ENCODE peak calls at places on chromosomes 2 and 18, in four cellular contexts. One of them, this sample, is unnamed.

GRCh38 chr2:17793293-17793692 is 23.0 kb upstream of the MSGN1 start:
- DNase-seq in pancreas: no peak
- DNase-seq in neural progenitor cell: no peak
- DNase-seq in adrenal gland: no peak
- DNase-seq in this sample: no peak

GRCh38 chr18:8623549-8624106 is 14.4 kb downstream of the RAB12 start:
- DNase-seq in pancreas: no peak
- DNase-seq in neural progenitor cell: no peak
- DNase-seq in adrenal gland: peak
- DNase-seq in this sample: no peak

GRCh38 chr2:239399404-239399999 is 1.3 kb downstream of the HDAC4 start:
- DNase-seq in pancreas: peak
- DNase-seq in neural progenitor cell: peak
- DNase-seq in adrenal gland: peak
- DNase-seq in this sample: no peak

GRCh38 chr2:160582481-160583161 is 89.0 kb upstream of the RBMS1 start:
- DNase-seq in pancreas: no peak
- DNase-seq in neural progenitor cell: peak
- DNase-seq in adrenal gland: peak
- DNase-seq in this sample: no peak

GRCh38 chr2:207950761-207951114 is 74.6 kb downstream of the PLEKHM3 start:
- DNase-seq in pancreas: no peak
- DNase-seq in neural progenitor cell: no peak
- DNase-seq in adrenal gland: no peak
- DNase-seq in this sample: no peak

GRCh38 chr2:100655446-100655845 is 92.7 kb downstream of the PDCL3 start:
- DNase-seq in pancreas: no peak
- DNase-seq in neural progenitor cell: no peak
- DNase-seq in adrenal gland: no peak
- DNase-seq in this sample: no peak

GRCh38 chr2:10036095-10036879 is 7.1 kb upstream of the KLF11 start:
- DNase-seq in pancreas: peak
- DNase-seq in neural progenitor cell: peak
- DNase-seq in adrenal gland: peak
- DNase-seq in this sample: peak

GRCh38 chr2:85435986-85436835 is 17.7 kb downstream of the SH2D6 start:
- DNase-seq in pancreas: no peak
- DNase-seq in neural progenitor cell: no peak
- DNase-seq in adrenal gland: no peak
- DNase-seq in this sample: no peak

GRCh38 chr2:166568409-166568808 is 74.4 kb upstream of the SCN7A start:
- DNase-seq in pancreas: no peak
- DNase-seq in neural progenitor cell: no peak
- DNase-seq in adrenal gland: no peak
- DNase-seq in this sample: no peak

GRCh38 chr2:241507430-241508239 is 749 bp downstream of the STK25 start:
- DNase-seq in pancreas: peak
- DNase-seq in neural progenitor cell: peak
- DNase-seq in adrenal gland: peak
- DNase-seq in this sample: peak

GRCh38 chr2:104820126-104820525 is 33.8 kb upstream of the POU3F3 start:
- DNase-seq in pancreas: no peak
- DNase-seq in neural progenitor cell: no peak
- DNase-seq in adrenal gland: no peak
- DNase-seq in this sample: no peak

GRCh38 chr18:63320041-63320689 is 596 bp upstream of the BCL2 start:
- DNase-seq in pancreas: peak
- DNase-seq in neural progenitor cell: peak
- DNase-seq in adrenal gland: peak
- DNase-seq in this sample: peak

GRCh38 chr2:70684846-70685622 is 83.0 kb downstream of the ADD2 start:
- DNase-seq in pancreas: no peak
- DNase-seq in neural progenitor cell: no peak
- DNase-seq in adrenal gland: no peak
- DNase-seq in this sample: no peak

GRCh38 chr2:238654479-238654878 is 193.4 kb upstream of the TWIST2 start:
- DNase-seq in pancreas: no peak
- DNase-seq in neural progenitor cell: no peak
- DNase-seq in adrenal gland: no peak
- DNase-seq in this sample: no peak

GRCh38 chr18:74064510-74064909 is 83.1 kb downstream of the FBXO15 start:
- DNase-seq in pancreas: no peak
- DNase-seq in neural progenitor cell: no peak
- DNase-seq in adrenal gland: no peak
- DNase-seq in this sample: peak

GRCh38 chr2:224261316-224261715 is 140.6 kb downstream of the FAM124B start:
- DNase-seq in pancreas: no peak
- DNase-seq in neural progenitor cell: no peak
- DNase-seq in adrenal gland: no peak
- DNase-seq in this sample: no peak

GRCh38 chr2:106057206-106057605 is 136.9 kb downstream of the UXS1 start:
- DNase-seq in pancreas: no peak
- DNase-seq in neural progenitor cell: no peak
- DNase-seq in adrenal gland: no peak
- DNase-seq in this sample: no peak

GRCh38 chr2:41127351-41127750 is 675.5 kb upstream of the SLC8A1 start:
- DNase-seq in pancreas: no peak
- DNase-seq in neural progenitor cell: no peak
- DNase-seq in adrenal gland: no peak
- DNase-seq in this sample: no peak

GRCh38 chr2:71173096-71173495 is 42.7 kb downstream of the MPHOSPH10 start:
- DNase-seq in pancreas: no peak
- DNase-seq in neural progenitor cell: no peak
- DNase-seq in adrenal gland: no peak
- DNase-seq in this sample: no peak

GRCh38 chr2:127624321-127625145 is 21.4 kb upstream of the GPR17 start:
- DNase-seq in pancreas: no peak
- DNase-seq in neural progenitor cell: no peak
- DNase-seq in adrenal gland: no peak
- DNase-seq in this sample: no peak

GRCh38 chr2:30293303-30293912 is 62.1 kb downstream of the LBH start:
- DNase-seq in pancreas: no peak
- DNase-seq in neural progenitor cell: no peak
- DNase-seq in adrenal gland: peak
- DNase-seq in this sample: peak

GRCh38 chr2:110867078-110867477 is 134.7 kb downstream of the ACOXL start:
- DNase-seq in pancreas: no peak
- DNase-seq in neural progenitor cell: no peak
- DNase-seq in adrenal gland: no peak
- DNase-seq in this sample: no peak

GRCh38 chr2:160411167-160411566 is 82.4 kb downstream of the RBMS1 start:
- DNase-seq in pancreas: no peak
- DNase-seq in neural progenitor cell: no peak
- DNase-seq in adrenal gland: peak
- DNase-seq in this sample: no peak

GRCh38 chr18:60599995-60600394 is 227.4 kb upstream of the MC4R start:
- DNase-seq in pancreas: no peak
- DNase-seq in neural progenitor cell: no peak
- DNase-seq in adrenal gland: no peak
- DNase-seq in this sample: no peak

GRCh38 chr2:23433282-23433681 is 48.3 kb downstream of the KLHL29 start:
- DNase-seq in pancreas: no peak
- DNase-seq in neural progenitor cell: no peak
- DNase-seq in adrenal gland: no peak
- DNase-seq in this sample: no peak

GRCh38 chr18:48186084-48186798 is 222.9 kb downstream of the ZBTB7C start:
- DNase-seq in pancreas: no peak
- DNase-seq in neural progenitor cell: peak
- DNase-seq in adrenal gland: peak
- DNase-seq in this sample: no peak

GRCh38 chr2:7018261-7018701 is 101.1 kb downstream of the RNF144A start:
- DNase-seq in pancreas: no peak
- DNase-seq in neural progenitor cell: no peak
- DNase-seq in adrenal gland: no peak
- DNase-seq in this sample: no peak

GRCh38 chr2:7015007-7015950 is 98.1 kb downstream of the RNF144A start:
- DNase-seq in pancreas: no peak
- DNase-seq in neural progenitor cell: no peak
- DNase-seq in adrenal gland: no peak
- DNase-seq in this sample: no peak

GRCh38 chr2:7017621-7018260 is 100.5 kb downstream of the RNF144A start:
- DNase-seq in pancreas: no peak
- DNase-seq in neural progenitor cell: no peak
- DNase-seq in adrenal gland: peak
- DNase-seq in this sample: no peak

GRCh38 chr2:7016120-7016519 is 98.9 kb downstream of the RNF144A start:
- DNase-seq in pancreas: no peak
- DNase-seq in neural progenitor cell: no peak
- DNase-seq in adrenal gland: no peak
- DNase-seq in this sample: no peak

GRCh38 chr2:7016884-7017283 is 99.7 kb downstream of the RNF144A start:
- DNase-seq in pancreas: no peak
- DNase-seq in neural progenitor cell: no peak
- DNase-seq in adrenal gland: no peak
- DNase-seq in this sample: no peak
- H3K27ac ChIP-seq in pancreas: no peak
- H3K27ac ChIP-seq in neural progenitor cell: no peak
- H3K27ac ChIP-seq in adrenal gland: peak
- H3K27ac ChIP-seq in this sample: peak

GRCh38 chr18:77053616-77054287 is 78.8 kb downstream of the MBP start:
- DNase-seq in pancreas: no peak
- DNase-seq in neural progenitor cell: no peak
- DNase-seq in adrenal gland: no peak
- DNase-seq in this sample: no peak
- H3K27ac ChIP-seq in pancreas: no peak
- H3K27ac ChIP-seq in neural progenitor cell: no peak
- H3K27ac ChIP-seq in adrenal gland: peak
- H3K27ac ChIP-seq in this sample: peak

GRCh38 chr2:61924895-61925663 is 19.6 kb downstream of the COMMD1 start:
- DNase-seq in pancreas: no peak
- DNase-seq in neural progenitor cell: no peak
- DNase-seq in adrenal gland: no peak
- DNase-seq in this sample: no peak

GRCh38 chr2:61926921-61927477 is 21.5 kb downstream of the COMMD1 start:
- DNase-seq in pancreas: no peak
- DNase-seq in neural progenitor cell: no peak
- DNase-seq in adrenal gland: no peak
- DNase-seq in this sample: no peak

GRCh38 chr2:61928816-61929471 is 23.5 kb downstream of the COMMD1 start:
- DNase-seq in pancreas: no peak
- DNase-seq in neural progenitor cell: peak
- DNase-seq in adrenal gland: no peak
- DNase-seq in this sample: no peak
- H3K27ac ChIP-seq in pancreas: no peak
- H3K27ac ChIP-seq in neural progenitor cell: no peak
- H3K27ac ChIP-seq in adrenal gland: no peak
- H3K27ac ChIP-seq in this sample: no peak

DNA sequence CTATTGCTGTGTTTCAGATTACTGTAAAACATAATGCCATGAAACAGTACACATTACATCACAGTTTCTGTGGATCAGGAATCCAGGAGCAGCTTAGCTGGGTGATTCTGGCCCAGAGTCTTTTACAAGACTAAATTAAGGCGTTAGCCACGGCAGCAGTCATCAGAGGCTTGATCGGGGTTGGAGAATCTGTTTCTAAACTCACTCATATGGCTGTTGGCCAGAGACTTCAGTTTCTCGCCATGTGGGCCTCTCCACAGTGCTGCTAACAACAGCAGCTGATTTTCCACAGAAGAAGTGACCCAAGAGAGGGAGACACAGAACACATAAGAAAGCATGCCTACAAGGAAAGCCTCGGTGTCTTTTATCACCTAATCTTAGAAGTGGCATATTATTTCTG is 89.2 kb upstream of the MYO3B start:
- DNase-seq in pancreas: no peak
- DNase-seq in neural progenitor cell: no peak
- DNase-seq in adrenal gland: no peak
- DNase-seq in this sample: no peak
- H3K27ac ChIP-seq in pancreas: no peak
- H3K27ac ChIP-seq in neural progenitor cell: no peak
- H3K27ac ChIP-seq in adrenal gland: no peak
- H3K27ac ChIP-seq in this sample: no peak

DNA sequence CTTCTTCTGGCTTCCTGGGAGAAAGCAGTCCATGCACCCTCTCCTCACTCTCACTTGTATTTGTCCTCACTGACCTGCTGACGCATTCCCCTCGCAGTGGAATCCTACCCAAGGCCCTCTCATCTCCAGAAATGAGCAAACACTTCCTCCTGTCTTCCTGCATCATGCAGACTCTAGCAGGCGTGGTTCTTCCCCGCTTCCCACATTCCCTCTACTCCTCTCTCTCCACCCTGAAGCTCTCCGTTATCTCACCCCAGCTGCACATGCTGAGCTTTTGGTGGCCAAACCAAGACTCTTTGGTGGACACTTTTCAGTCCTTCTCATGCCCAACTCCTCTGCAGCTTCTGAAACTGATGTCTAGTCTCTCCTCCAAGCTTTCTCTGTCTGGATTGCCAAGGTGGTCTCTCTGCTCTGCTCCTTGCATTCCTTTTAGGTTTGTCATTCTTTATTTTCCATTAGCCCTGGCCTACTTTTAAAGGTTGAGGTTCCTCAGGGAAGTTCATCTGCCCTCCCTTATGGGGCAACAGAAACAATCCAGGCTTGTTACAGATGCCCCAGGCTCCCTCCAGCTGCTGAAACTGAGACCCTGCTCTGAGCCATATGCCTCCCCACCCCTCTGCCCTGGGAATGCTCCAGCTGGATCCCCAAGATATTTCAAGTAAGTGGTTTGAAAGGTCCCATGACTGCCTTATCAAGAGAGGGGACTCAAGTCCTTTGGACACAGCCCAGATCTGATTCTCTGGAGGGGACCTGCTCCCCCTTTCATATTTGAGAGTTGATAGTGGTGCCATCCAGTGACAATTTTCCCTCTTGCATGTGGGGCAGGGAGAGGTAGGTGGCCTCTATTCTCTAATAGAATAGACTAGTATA is 835 bp upstream of the IL18RAP start:
- DNase-seq in pancreas: no peak
- DNase-seq in neural progenitor cell: no peak
- DNase-seq in adrenal gland: no peak
- DNase-seq in this sample: no peak
- H3K27ac ChIP-seq in pancreas: no peak
- H3K27ac ChIP-seq in neural progenitor cell: no peak
- H3K27ac ChIP-seq in adrenal gland: no peak
- H3K27ac ChIP-seq in this sample: no peak

This sample was measured in caudate nucleus.